ENCODE peak calls at places on chromosome 15, in five cellular contexts. V, B, C, N and G are unnamed samples.

GRCh38 chr15:80233511-80234080 is 18.4 kb downstream of the CTXND1 start:
- DNase-seq in V (no peak), C (no peak), B (no peak), N (no peak), G (no peak)

GRCh38 chr15:57223345-57223744 is 153.0 kb upstream of the CGNL1 start:
- DNase-seq in N (no peak), V (no peak), C (no peak), B (no peak), G (no peak)

GRCh38 chr15:69129026-69129385 is 31.4 kb upstream of the GLCE start:
- DNase-seq in B (no peak), C (no peak), N (no peak), V (no peak), G (no peak)

GRCh38 chr15:99117563-99118257 is 12.8 kb downstream of the SYNM start:
- DNase-seq in C (no peak), B (no peak), N (no peak), V (no peak), G (no peak)

GRCh38 chr15:34808016-34808415 is 12.7 kb upstream of the ACTC1 start:
- DNase-seq in V (no peak), C (no peak), N (no peak), B (no peak), G (no peak)

GRCh38 chr15:80931721-80932609 is 57.7 kb downstream of the MESD start:
- DNase-seq in B (no peak), N (no peak), C (no peak), V (no peak), G (no peak)

GRCh38 chr15:45498701-45499100 is 23.9 kb downstream of the SLC30A4 start:
- DNase-seq in N (no peak), V (no peak), B (no peak), C (no peak), G (no peak)

GRCh38 chr15:47184405-47185221 is 532.7 kb upstream of the SEMA6D start:
- DNase-seq in C (no peak), B (no peak), N (no peak), V (peak), G (no peak)

GRCh38 chr15:66497502-66498455 is at the start of gene SNAPC5:
- DNase-seq in N (peak), B (peak), C (peak), V (peak), G (peak)

GRCh38 chr15:80526556-80527340 is 122.6 kb downstream of the ARNT2 start:
- DNase-seq in N (no peak), C (no peak), V (no peak), B (no peak), G (no peak)

GRCh38 chr15:62684143-62684808 is 358.3 kb upstream of the TPM1 start:
- DNase-seq in B (no peak), C (no peak), N (no peak), V (no peak), G (no peak)

GRCh38 chr15:89785771-89786135 is 9.6 kb downstream of the MESP2 start:
- DNase-seq in B (no peak), N (no peak), V (no peak), C (no peak), G (no peak)

GRCh38 chr15:42313463-42313862 is 40.2 kb upstream of the TMEM87A start:
- DNase-seq in B (no peak), V (no peak), N (no peak), C (no peak), G (no peak)

GRCh38 chr15:69666921-69667811 is 214.5 kb downstream of the RPLP1 start:
- DNase-seq in V (no peak), C (no peak), B (peak), N (peak), G (no peak)

GRCh38 chr15:57640935-57641682 is 49.4 kb downstream of the MYZAP start:
- DNase-seq in V (no peak), N (no peak), C (no peak), B (peak), G (peak)

GRCh38 chr15:40776537-40777141 is 6.9 kb downstream of the C15orf62 start:
- DNase-seq in N (no peak), B (no peak), C (no peak), V (no peak), G (no peak)

GRCh38 chr15:92882697-92883642 is 17.2 kb upstream of the CHD2 start:
- DNase-seq in C (no peak), B (peak), V (peak), N (peak), G (no peak)

GRCh38 chr15:65343374-65343981 is 34.3 kb downstream of the IGDCC3 start:
- DNase-seq in N (no peak), V (peak), B (no peak), C (no peak), G (no peak)